ENCODE peak calls at places on chromosome 19, in six cellular contexts. T is GM23338, D is HCT116, Y is Panc1, Q is K562, Z is upper lobe of left lung. H is an unnamed sample.
A peak's percentile ranks its signal among the peaks of the same experiment; 100 is the strongest.

GRCh38 chr19:33794578-33795369 is 1.9 kb upstream of the KCTD15 start:
- ATAC-seq in T (peak; percentile 18), D (no peak), Y (no peak), Q (no peak), Z (no peak), H (no peak)

GRCh38 chr19:39409207-39409885 is 2.7 kb downstream of the ZFP36 start:
- ATAC-seq in T (peak; percentile 4), D (peak; percentile 24), Y (peak; percentile 14), Q (peak; percentile 32), Z (peak; percentile 40), H (peak; percentile 20)

GRCh38 chr19:44258835-44259413 is 762 bp upstream of the ZNF233 start:
- ATAC-seq in T (no peak), D (no peak), Y (no peak), Q (no peak), Z (no peak), H (no peak)

GRCh38 chr19:29702958-29703320 is 12.1 kb downstream of the C19orf12 start:
- ATAC-seq in T (no peak), D (no peak), Y (no peak), Q (no peak), Z (no peak), H (no peak)

GRCh38 chr19:39843919-39844793 is 2.0 kb downstream of the FBL start:
- ATAC-seq in T (no peak), D (no peak), Y (no peak), Q (no peak), Z (no peak), H (no peak)

GRCh38 chr19:33799507-33799906 is 2.8 kb downstream of the KCTD15 start:
- ATAC-seq in T (no peak), D (no peak), Y (no peak), Q (no peak), Z (no peak), H (no peak)

GRCh38 chr19:8143041-8143440 is 6.4 kb downstream of the FBN3 start:
- ATAC-seq in T (no peak), D (no peak), Y (no peak), Q (no peak), Z (no peak), H (no peak)

GRCh38 chr19:39820696-39821095 is 13.3 kb downstream of the DYRK1B start:
- ATAC-seq in T (no peak), D (no peak), Y (no peak), Q (no peak), Z (no peak), H (no peak)

GRCh38 chr19:21221653-21222052 is 79.8 kb downstream of the ZNF431 start:
- ATAC-seq in T (peak; percentile 88), D (no peak), Y (no peak), Q (no peak), Z (no peak), H (no peak)

GRCh38 chr19:29587059-29587458 is 19.0 kb upstream of the POP4 start:
- ATAC-seq in T (no peak), D (no peak), Y (no peak), Q (no peak), Z (no peak), H (no peak)

GRCh38 chr19:5057860-5058259 is 88.9 kb downstream of the KDM4B start:
- ATAC-seq in T (peak; percentile 83), D (peak; percentile 91), Y (peak; percentile 79), Q (peak; percentile 98), Z (no peak), H (peak; percentile 34)

GRCh38 chr19:55484571-55485438 is at the start of gene NAT14:
- ATAC-seq in T (peak; percentile 49), D (peak; percentile 75), Y (peak; percentile 64), Q (peak; percentile 83), Z (peak; percentile 55), H (peak; percentile 37)

GRCh38 chr19:48544856-48545750 is 6.9 kb upstream of the SULT2B1 start:
- ATAC-seq in T (peak; percentile 84), D (no peak), Y (peak; percentile 33), Q (peak; percentile 42), Z (no peak), H (no peak)

GRCh38 chr19:16899566-16900075 is 10.8 kb downstream of the F2RL3 start:
- ATAC-seq in T (peak; percentile 18), D (peak; percentile 88), Y (peak; percentile 54), Q (peak; percentile 34), Z (no peak), H (no peak)

GRCh38 chr19:10854350-10855089 is 6.3 kb downstream of the C19orf38 start:
- ATAC-seq in T (no peak), D (no peak), Y (no peak), Q (peak; percentile 21), Z (no peak), H (no peak)

GRCh38 chr19:38293281-38293680 is 10.8 kb upstream of the C19orf33 start:
- ATAC-seq in T (no peak), D (no peak), Y (no peak), Q (no peak), Z (no peak), H (no peak)

GRCh38 chr19:21492932-21493906 is 12.2 kb upstream of the ZNF429 start:
- ATAC-seq in T (no peak), D (no peak), Y (no peak), Q (no peak), Z (no peak), H (no peak)

GRCh38 chr19:40445637-40445944 is 1.5 kb upstream of the SERTAD3 start:
- ATAC-seq in T (no peak), D (no peak), Y (no peak), Q (no peak), Z (no peak), H (no peak)

GRCh38 chr19:40229484-40229883 is 3.0 kb upstream of the CCNP start:
- ATAC-seq in T (no peak), D (no peak), Y (peak; percentile 1), Q (no peak), Z (no peak), H (no peak)

GRCh38 chr19:39704181-39705044 is at the start of gene LGALS14:
- ATAC-seq in T (no peak), D (no peak), Y (peak; percentile 52), Q (no peak), Z (no peak), H (no peak)

GRCh38 chr19:55091955-55092354 is 16.3 kb downstream of the EPS8L1 start:
- ATAC-seq in T (peak; percentile 45), D (peak; percentile 46), Y (peak; percentile 20), Q (peak; percentile 67), Z (no peak), H (no peak)

GRCh38 chr19:39778763-39779162 is at the start of gene LEUTX:
- ATAC-seq in T (no peak), D (no peak), Y (no peak), Q (no peak), Z (no peak), H (no peak)

GRCh38 chr19:19505669-19506326 is 9.6 kb downstream of the TSSK6 start:
- ATAC-seq in T (no peak), D (no peak), Y (no peak), Q (no peak), Z (no peak), H (no peak)

GRCh38 chr19:40424637-40425449 is 949 bp downstream of the SERTAD1 start:
- ATAC-seq in T (peak; percentile 1), D (no peak), Y (no peak), Q (no peak), Z (no peak), H (no peak)

GRCh38 chr19:7507884-7508283 is 8.0 kb upstream of the ZNF358 start:
- ATAC-seq in T (peak; percentile 68), D (peak; percentile 76), Y (peak; percentile 74), Q (peak; percentile 93), Z (peak; percentile 84), H (peak; percentile 69)

GRCh38 chr19:4415352-4415751 is 12.9 kb downstream of the CHAF1A start:
- ATAC-seq in T (peak; percentile 82), D (no peak), Y (no peak), Q (no peak), Z (no peak), H (no peak)

GRCh38 chr19:48844472-48844871 is 8.2 kb upstream of the HSD17B14 start:
- ATAC-seq in T (peak; percentile 59), D (peak; percentile 77), Y (no peak), Q (peak; percentile 88), Z (no peak), H (no peak)

GRCh38 chr19:32294871-32295438 is 50.5 kb upstream of the ZNF507 start:
- ATAC-seq in T (no peak), D (no peak), Y (peak; percentile 30), Q (no peak), Z (no peak), H (no peak)

GRCh38 chr19:48815870-48816501 is 5.2 kb upstream of the BCAT2 start:
- ATAC-seq in T (no peak), D (no peak), Y (peak; percentile 43), Q (peak; percentile 8), Z (no peak), H (no peak)

GRCh38 chr19:40453151-40453735 is 9.1 kb upstream of the SERTAD3 start:
- ATAC-seq in T (no peak), D (no peak), Y (no peak), Q (no peak), Z (no peak), H (no peak)

GRCh38 chr19:4977299-4978174 is 8.6 kb downstream of the KDM4B start:
- ATAC-seq in T (no peak), D (peak; percentile 50), Y (peak; percentile 65), Q (no peak), Z (peak; percentile 62), H (peak; percentile 54)

GRCh38 chr19:50414850-50415660 is 3.7 kb upstream of the SPIB start:
- ATAC-seq in T (peak; percentile 81), D (peak; percentile 83), Y (peak; percentile 83), Q (peak; percentile 95), Z (peak; percentile 91), H (peak; percentile 72)
- TF ChIP-seq POLR2AphosphoS5 in T (no peak), D (no peak), Y (no peak), Q (peak; percentile 47), Z (no peak), H (no peak)

DNA sequence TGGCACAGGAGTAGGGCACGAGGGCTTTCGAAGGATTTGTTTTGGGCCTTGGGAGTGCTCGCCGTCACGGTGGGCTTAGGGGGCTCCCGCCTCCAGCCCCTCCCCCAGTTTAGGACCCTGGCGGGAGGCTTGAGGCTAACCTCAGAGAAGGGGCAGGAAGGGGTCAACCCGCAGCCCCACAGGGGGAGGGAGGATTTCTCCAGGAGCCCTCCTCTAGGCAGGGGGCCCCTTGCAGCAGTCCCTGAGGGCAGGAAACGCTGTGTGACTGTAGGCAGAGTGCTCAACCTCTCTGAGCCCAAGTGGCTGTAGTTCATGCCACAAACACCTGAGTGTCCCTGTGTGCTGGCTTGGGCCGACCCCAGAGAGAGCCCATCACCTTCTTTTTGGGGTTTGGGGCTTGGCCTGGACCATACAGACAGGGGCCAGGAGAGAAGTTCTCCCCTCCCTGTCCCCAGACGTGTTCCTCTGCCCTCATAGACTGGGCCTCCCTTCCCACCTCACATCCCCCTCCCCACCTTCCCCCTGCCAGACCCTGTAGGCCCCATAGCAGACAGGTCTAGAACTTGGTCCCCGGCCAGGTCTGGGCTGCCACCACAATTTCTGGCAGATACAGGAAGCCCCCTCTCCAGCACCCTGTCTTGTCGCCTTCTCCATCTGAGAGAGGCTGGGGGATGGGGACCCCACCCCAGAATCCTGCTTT is 8.1 kb downstream of the ISYNA1 start:
- ATAC-seq in T (no peak), D (no peak), Y (no peak), Q (no peak), Z (no peak), H (no peak)
- H3K4me1 ChIP-seq in T (peaks cover 44% of the 10 kb centered on the region), D (peaks cover 18% of the 10 kb centered on the region), Y (peaks cover 53% of the 10 kb centered on the region), Q (peaks cover 37% of the 10 kb centered on the region), Z (peaks cover 61% of the 10 kb centered on the region), H (peaks cover 44% of the 10 kb centered on the region)

GRCh38 chr19:6269101-6269886 is 10.5 kb downstream of the MLLT1 start:
- ATAC-seq in T (no peak), D (no peak), Y (no peak), Q (no peak), Z (no peak), H (no peak)
- TF ChIP-seq CTCF in T (no peak), D (no peak), Y (no peak), Q (no peak), Z (no peak), H (no peak)

GRCh38 chr19:46221981-46222610 is 7.4 kb upstream of the IGFL1 start:
- ATAC-seq in T (peak; percentile 88), D (peak; percentile 38), Y (peak; percentile 69), Q (no peak), Z (peak; percentile 76), H (peak; percentile 83)
- TF ChIP-seq POLR2AphosphoS5 in T (no peak), D (no peak), Y (no peak), Q (no peak), Z (no peak), H (peak; percentile 92)

H was measured in gastroesophageal sphincter.